ENCODE peak calls at places on chromosome 16, in seven cellular contexts. D is gastrocnemius medialis; P is NCI-H2081; A is effector CD4-positive, alpha-beta T cell; U is HEK293T; F is BE2C; O is activated T-cell treated with anti-CD3 and anti-CD28 coated beads, Interleukin-2, amount 50 U/mL, for 72 hours. Z is an unnamed sample.

GRCh38 chr16:4639899-4640509 is 15.4 kb downstream of the MGRN1 start:
- DNase-seq in D (no peak), P (no peak), A (no peak), U (no peak), F (no peak), O (no peak), Z (no peak)

GRCh38 chr16:23416816-23417215 is 36.2 kb downstream of the COG7 start:
- DNase-seq in D (no peak), P (no peak), A (no peak), U (no peak), F (no peak), O (no peak), Z (no peak)

GRCh38 chr16:74724820-74725549 is 24.3 kb upstream of the MLKL start:
- DNase-seq in D (no peak), P (no peak), A (no peak), U (no peak), F (no peak), O (no peak), Z (no peak)

GRCh38 chr16:74667215-74667765 is 613 bp upstream of the RFWD3 start:
- DNase-seq in D (no peak), P (peak), A (peak), U (no peak), F (peak), O (peak), Z (peak)

GRCh38 chr16:69404275-69404805 is 18.5 kb upstream of the TERF2 start:
- DNase-seq in D (no peak), P (no peak), A (no peak), U (no peak), F (peak), O (no peak), Z (peak)

GRCh38 chr16:57618306-57619132 is 9.9 kb upstream of the ADGRG1 start:
- DNase-seq in D (no peak), P (no peak), A (no peak), U (no peak), F (peak), O (no peak), Z (no peak)

GRCh38 chr16:63752347-63752746 is 1369.5 kb downstream of the CDH11 start:
- DNase-seq in D (no peak), P (no peak), A (no peak), U (no peak), F (peak), O (no peak), Z (peak)

GRCh38 chr16:8660841-8661301 is 13.5 kb upstream of the ABAT start:
- DNase-seq in D (no peak), P (peak), A (peak), U (peak), F (peak), O (peak), Z (peak)

GRCh38 chr16:3009568-3010390 is 2.9 kb upstream of the CLDN9 start:
- DNase-seq in D (no peak), P (no peak), A (no peak), U (no peak), F (no peak), O (no peak), Z (no peak)

GRCh38 chr16:1929578-1930337 is 11.5 kb upstream of the HS3ST6 start:
- DNase-seq in D (peak), P (peak), A (peak), U (peak), F (peak), O (peak), Z (peak)

GRCh38 chr16:89330177-89330856 is 112.8 kb downstream of the ZNF778 start:
- DNase-seq in D (no peak), P (peak), A (peak), U (no peak), F (no peak), O (no peak), Z (no peak)

GRCh38 chr16:58331024-58331707 is 36.3 kb upstream of the PRSS54 start:
- DNase-seq in D (no peak), P (no peak), A (no peak), U (no peak), F (no peak), O (no peak), Z (no peak)

GRCh38 chr16:51409001-51409675 is 258.1 kb upstream of the SALL1 start:
- DNase-seq in D (no peak), P (no peak), A (no peak), U (no peak), F (no peak), O (no peak), Z (no peak)

GRCh38 chr16:2979669-2980226 is 498 bp downstream of the PKMYT1 start:
- DNase-seq in D (no peak), P (no peak), A (no peak), U (peak), F (peak), O (peak), Z (no peak)

GRCh38 chr16:25027281-25027680 is 12.1 kb upstream of the ARHGAP17 start:
- DNase-seq in D (no peak), P (no peak), A (no peak), U (no peak), F (no peak), O (no peak), Z (no peak)

GRCh38 chr16:8928467-8928957 is 35.2 kb downstream of the USP7 start:
- DNase-seq in D (no peak), P (no peak), A (no peak), U (no peak), F (no peak), O (peak), Z (no peak)

GRCh38 chr16:72985148-72985882 is 62.6 kb downstream of the ZFHX3 start:
- DNase-seq in D (peak), P (no peak), A (no peak), U (no peak), F (no peak), O (no peak), Z (no peak)

GRCh38 chr16:81746566-81746965 is 32.5 kb upstream of the PLCG2 start:
- DNase-seq in D (no peak), P (no peak), A (no peak), U (no peak), F (no peak), O (no peak), Z (no peak)

GRCh38 chr16:3182608-3183444 is 5.2 kb upstream of the OR1F1 start:
- DNase-seq in D (no peak), P (peak), A (no peak), U (peak), F (peak), O (peak), Z (no peak)

GRCh38 chr16:4991754-4992153 is 33.6 kb downstream of the SEC14L5 start:
- DNase-seq in D (no peak), P (no peak), A (no peak), U (no peak), F (no peak), O (no peak), Z (no peak)

GRCh38 chr16:60905806-60906205 is 1130.4 kb downstream of the CDH8 start:
- DNase-seq in D (no peak), P (no peak), A (no peak), U (no peak), F (no peak), O (no peak), Z (no peak)

GRCh38 chr16:86171329-86171728 is 272.4 kb downstream of the IRF8 start:
- DNase-seq in D (no peak), P (no peak), A (no peak), U (no peak), F (no peak), O (no peak), Z (no peak)

Z was measured in small intestine.